ENCODE peak calls at places on chromosomes 3 and 15, in five cellular contexts. J is body of pancreas, M is IMR-90, H is suprapubic skin, K is H54. O is an unnamed sample.

GRCh38 chr15:34240537-34240936 is 15.7 kb downstream of the EMC4 start:
- DNase-seq in J (no peak), M (no peak), H (no peak), K (no peak), O (no peak)

GRCh38 chr15:38168472-38169057 is 84.1 kb upstream of the SPRED1 start:
- DNase-seq in J (no peak), M (no peak), H (no peak), K (no peak), O (peak; percentile 8)

GRCh38 chr3:136725468-136725867 is 26.7 kb downstream of the STAG1 start:
- DNase-seq in J (no peak), M (no peak), H (no peak), K (no peak), O (no peak)

GRCh38 chr15:61049934-61050333 is 179.2 kb downstream of the RORA start:
- DNase-seq in J (no peak), M (peak; percentile 91), H (no peak), K (peak; percentile 14), O (no peak)

GRCh38 chr3:51434746-51435323 is 43.8 kb downstream of the RBM15B start:
- DNase-seq in J (peak; percentile 56), M (peak; percentile 41), H (no peak), K (peak; percentile 25), O (peak; percentile 41)

GRCh38 chr3:71168043-71168720 is 415.3 kb downstream of the FOXP1 start:
- DNase-seq in J (no peak), M (peak; percentile 87), H (no peak), K (no peak), O (no peak)

GRCh38 chr3:119690043-119690656 is 12.7 kb upstream of the CFAP91 start:
- DNase-seq in J (no peak), M (peak; percentile 49), H (no peak), K (peak; percentile 13), O (no peak)

GRCh38 chr3:87437765-87438164 is 161.4 kb upstream of the POU1F1 start:
- DNase-seq in J (no peak), M (no peak), H (no peak), K (no peak), O (peak; percentile 54)

GRCh38 chr3:115623414-115623868 is at the start of gene GAP43:
- DNase-seq in J (peak; percentile 15), M (peak; percentile 86), H (no peak), K (peak; percentile 33), O (peak; percentile 25)

GRCh38 chr3:113825090-113825489 is 13.5 kb upstream of the GRAMD1C start:
- DNase-seq in J (no peak), M (peak; percentile 9), H (no peak), K (no peak), O (no peak)

GRCh38 chr3:58117561-58118305 is 93.0 kb downstream of the DNASE1L3 start:
- DNase-seq in J (peak; percentile 77), M (peak; percentile 22), H (no peak), K (no peak), O (peak; percentile 90)

GRCh38 chr3:139324456-139324855 is 19.4 kb upstream of the MRPS22 start:
- DNase-seq in J (no peak), M (no peak), H (no peak), K (no peak), O (no peak)

GRCh38 chr3:146554168-146554760 is 9.9 kb upstream of the PLSCR1 start:
- DNase-seq in J (no peak), M (peak; percentile 42), H (no peak), K (no peak), O (no peak)

GRCh38 chr3:99901200-99901926 is 83.7 kb downstream of the CMSS1 start:
- DNase-seq in J (no peak), M (peak; percentile 77), H (no peak), K (no peak), O (no peak)

GRCh38 chr3:95341314-95341713 is 1278.5 kb downstream of the NSUN3 start:
- DNase-seq in J (no peak), M (no peak), H (no peak), K (no peak), O (no peak)

GRCh38 chr3:107271787-107272387 is 105.4 kb upstream of the CCDC54 start:
- DNase-seq in J (no peak), M (peak; percentile 61), H (no peak), K (no peak), O (no peak)

GRCh38 chr3:195908439-195909293 is at the start of gene TNK2:
- DNase-seq in J (peak; percentile 35), M (no peak), H (no peak), K (peak; percentile 55), O (peak; percentile 32)

GRCh38 chr3:184031187-184031792 is at the start of gene HTR3D:
- DNase-seq in J (no peak), M (no peak), H (no peak), K (no peak), O (peak; percentile 14)

GRCh38 chr3:188689101-188689574 is 482.6 kb upstream of the TPRG1 start:
- DNase-seq in J (no peak), M (peak; percentile 56), H (peak; percentile 77), K (no peak), O (no peak)

GRCh38 chr3:47478022-47478421 is 2.3 kb upstream of the SCAP start:
- DNase-seq in J (no peak), M (no peak), H (no peak), K (no peak), O (peak; percentile 22)

GRCh38 chr3:47476644-47477199 is 981 bp upstream of the SCAP start:
- DNase-seq in J (peak; percentile 20), M (no peak), H (no peak), K (no peak), O (no peak)

GRCh38 chr3:47475029-47475569 is 642 bp downstream of the SCAP start:
- DNase-seq in J (peak; percentile 29), M (peak; percentile 32), H (no peak), K (no peak), O (no peak)

GRCh38 chr3:47476330-47476626 is 537 bp upstream of the SCAP start:
- DNase-seq in J (no peak), M (no peak), H (no peak), K (no peak), O (no peak)

DNA sequence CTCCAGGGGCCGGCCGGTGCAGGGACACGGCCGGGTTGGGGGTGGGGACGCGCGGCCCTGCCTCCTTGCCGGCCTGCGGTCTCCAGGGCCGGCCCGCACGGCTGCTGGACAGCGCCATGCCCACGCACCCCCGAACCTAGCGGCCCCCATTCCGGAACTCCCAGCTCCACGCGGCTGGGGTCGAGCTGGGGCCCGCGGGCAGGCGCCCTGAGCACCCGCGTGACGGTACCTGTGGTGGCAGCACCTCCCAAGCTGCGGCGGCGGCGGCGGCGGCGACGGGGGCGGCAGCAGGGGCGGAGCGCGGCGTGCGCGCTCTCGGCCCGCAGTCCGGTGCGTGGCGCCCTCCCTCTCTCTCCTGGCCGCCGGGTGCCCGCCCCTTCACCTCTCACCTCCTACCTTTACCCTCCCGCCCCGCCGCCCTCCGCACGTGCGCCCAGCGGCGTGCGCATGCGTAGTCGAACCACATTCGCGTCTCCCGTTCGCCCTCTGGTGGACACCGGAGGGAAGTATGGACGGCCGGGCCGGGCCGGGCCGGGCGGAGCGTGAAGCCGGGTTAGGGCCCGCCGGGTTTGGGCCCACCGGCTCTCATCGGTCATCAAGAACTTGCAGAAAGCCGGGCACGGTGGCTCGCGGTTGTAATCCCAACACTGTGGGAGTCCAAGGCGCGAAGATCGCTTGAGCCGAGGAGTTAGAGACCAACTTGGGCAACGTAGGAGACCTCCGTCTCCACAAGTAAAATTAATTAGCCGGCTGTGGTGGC is at the start of gene SCAP:
- DNase-seq in J (peak; percentile 96), M (peak; percentile 64), H (peak; percentile 97), K (peak; percentile 89), O (peak; percentile 95)
- TF ChIP-seq POLR2A in J (peak; percentile 67), M (no peak), H (no peak), K (peak; percentile 36), O (no peak)

GRCh38 chr15:84747423-84748273 is 744 bp upstream of the ZNF592 start:
- DNase-seq in J (peak; percentile 78), M (peak; percentile 60), H (peak; percentile 87), K (peak; percentile 44), O (peak; percentile 73)
- TF ChIP-seq POLR2A in J (peak; percentile 87), M (no peak), H (peak; percentile 6), K (peak; percentile 33), O (peak; percentile 64)

GRCh38 chr15:70853855-70854668 is at the start of gene LARP6:
- DNase-seq in J (peak; percentile 56), M (peak; percentile 36), H (no peak), K (peak; percentile 30), O (peak; percentile 74)
- TF ChIP-seq POLR2A in J (peak; percentile 72), M (peak; percentile 7), H (no peak), K (peak; percentile 74), O (peak; percentile 26)

GRCh38 chr3:47413751-47414150 is 32.9 kb downstream of the PTPN23 start:
- DNase-seq in J (no peak), M (no peak), H (no peak), K (no peak), O (no peak)

GRCh38 chr3:47412842-47413520 is 32.2 kb downstream of the PTPN23 start:
- DNase-seq in J (no peak), M (no peak), H (no peak), K (no peak), O (no peak)

GRCh38 chr3:47412453-47412756 is 31.6 kb downstream of the PTPN23 start:
- DNase-seq in J (no peak), M (no peak), H (no peak), K (no peak), O (no peak)

GRCh38 chr3:47414666-47415587 is 34.1 kb downstream of the PTPN23 start:
- DNase-seq in J (no peak), M (no peak), H (no peak), K (no peak), O (no peak)

DNA sequence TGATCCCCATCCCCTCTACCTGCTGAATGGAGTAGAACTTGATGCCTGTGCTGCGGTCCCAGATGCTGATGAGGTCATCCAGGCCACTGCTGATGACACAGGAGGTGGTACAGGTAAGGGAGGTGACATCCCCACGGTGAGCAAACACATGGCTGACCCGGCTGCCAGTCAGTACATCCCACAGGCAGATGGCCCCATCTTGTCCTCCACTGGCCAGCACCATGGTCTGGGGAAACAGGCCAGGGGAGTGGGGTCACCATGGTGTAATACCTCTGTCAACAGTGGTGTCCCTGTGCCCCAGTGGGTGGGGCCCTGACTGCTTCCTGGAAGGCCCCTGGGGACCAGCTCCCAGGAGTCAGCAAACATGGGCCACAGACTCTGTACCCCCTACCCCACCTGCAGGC is 33.3 kb downstream of the PTPN23 start:
- DNase-seq in J (no peak), M (no peak), H (no peak), K (no peak), O (no peak)
- TF ChIP-seq POLR2A in J (no peak), M (no peak), H (no peak), K (no peak), O (no peak)

O was measured in thyroid gland.